ENCODE peak calls at places on chromosome 5, in ten cellular contexts. S is breast epithelium, U is PC-3, C is CD14-positive monocyte, L is WTC11, G is epithelial cell of esophagus, K is HCT116, X is A549, B is PC-9, T is AG04450. E is an unnamed sample.

GRCh38 chr5:172935096-172935495 is 24.1 kb upstream of the RPL26L1 start:
- DNase-seq in S (no peak), U (no peak), C (no peak), L (no peak), G (no peak), K (no peak), X (no peak), B (no peak), T (no peak), E (no peak)

GRCh38 chr5:16156152-16156551 is 23.4 kb downstream of the MARCHF11 start:
- DNase-seq in S (no peak), U (no peak), C (no peak), L (no peak), G (no peak), K (no peak), X (no peak), B (no peak), T (no peak), E (no peak)

GRCh38 chr5:139019880-139020279 is 144.7 kb upstream of the LRRTM2 start:
- DNase-seq in S (no peak), U (no peak), C (no peak), L (no peak), G (no peak), K (no peak), X (no peak), B (no peak), T (no peak), E (no peak)

GRCh38 chr5:103357636-103358035 is 99.1 kb downstream of the MACIR start:
- DNase-seq in S (no peak), U (no peak), C (no peak), L (no peak), G (no peak), K (no peak), X (no peak), B (no peak), T (no peak), E (no peak)

GRCh38 chr5:142597546-142598337 is 88.1 kb downstream of the FGF1 start:
- DNase-seq in S (no peak), U (peak; percentile 95), C (no peak), L (peak; percentile 35), G (peak; percentile 93), K (peak; percentile 74), X (peak; percentile 50), B (peak; percentile 79), T (peak; percentile 49), E (no peak)

GRCh38 chr5:38845555-38846378 is at the start of gene OSMR:
- DNase-seq in S (peak; percentile 92), U (peak; percentile 98), C (no peak), L (peak; percentile 69), G (peak; percentile 99), K (peak; percentile 78), X (peak; percentile 95), B (peak; percentile 92), T (peak; percentile 97), E (peak; percentile 96)

GRCh38 chr5:154118832-154119442 is 71.6 kb upstream of the GALNT10 start:
- DNase-seq in S (no peak), U (peak; percentile 83), C (no peak), L (no peak), G (peak; percentile 76), K (no peak), X (no peak), B (peak; percentile 83), T (no peak), E (no peak)

GRCh38 chr5:32107291-32107690 is 66.8 kb downstream of the GOLPH3 start:
- DNase-seq in S (no peak), U (no peak), C (no peak), L (no peak), G (no peak), K (no peak), X (no peak), B (no peak), T (no peak), E (no peak)

GRCh38 chr5:114450516-114450909 is 88.6 kb downstream of the KCNN2 start:
- DNase-seq in S (no peak), U (peak; percentile 33), C (no peak), L (no peak), G (no peak), K (no peak), X (peak; percentile 2), B (no peak), T (no peak), E (no peak)

GRCh38 chr5:173663810-173664526 is 47.5 kb upstream of the BOD1 start:
- DNase-seq in S (no peak), U (no peak), C (peak; percentile 82), L (no peak), G (no peak), K (no peak), X (no peak), B (no peak), T (no peak), E (no peak)

DNA sequence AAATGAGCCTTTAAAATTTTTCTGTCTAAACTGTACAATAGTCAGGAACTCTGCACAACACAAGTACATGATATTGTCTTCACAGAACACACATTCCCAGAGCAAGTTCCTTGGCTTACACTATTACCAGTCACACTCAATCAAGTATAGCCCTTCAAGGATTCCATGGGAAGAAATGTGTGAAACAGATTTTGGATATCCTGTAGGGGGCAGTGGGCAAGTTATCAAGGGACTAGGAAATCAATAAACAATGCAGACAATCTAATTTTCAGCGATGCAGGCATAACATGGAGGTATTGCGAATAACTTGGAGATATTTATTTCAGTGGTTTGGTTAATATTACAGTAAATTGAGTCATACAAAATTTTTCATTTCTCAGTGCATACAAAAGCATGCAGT is 1171.5 kb upstream of the NUDT12 start:
- DNase-seq in S (no peak), U (no peak), C (no peak), L (no peak), G (no peak), K (no peak), X (no peak), B (no peak), T (no peak), E (no peak)
- TF ChIP-seq CTCF in S (no peak), U (peak; percentile 49), C (no peak), L (no peak), G (no peak), K (peak; percentile 26), X (no peak), B (no peak), T (no peak), E (peak; percentile 31)

GRCh38 chr5:208449-209114 is 9.4 kb downstream of the CCDC127 start:
- DNase-seq in S (no peak), U (no peak), C (peak; percentile 25), L (no peak), G (no peak), K (no peak), X (no peak), B (no peak), T (no peak), E (peak; percentile 87)

GRCh38 chr5:219492-219891 is 1.4 kb downstream of the SDHA start:
- DNase-seq in S (no peak), U (peak; percentile 45), C (no peak), L (no peak), G (peak; percentile 44), K (no peak), X (no peak), B (no peak), T (no peak), E (no peak)

GRCh38 chr5:217860-218456 is at the start of the genes CCDC127 and SDHA:
- DNase-seq in S (peak; percentile 91), U (peak; percentile 95), C (peak; percentile 89), L (peak; percentile 97), G (peak; percentile 87), K (peak; percentile 75), X (peak; percentile 99), B (peak; percentile 86), T (peak; percentile 68), E (peak; percentile 97)

GRCh38 chr5:218457-219289 is 553 bp downstream of the SDHA start:
- DNase-seq in S (no peak), U (peak; percentile 32), C (no peak), L (peak; percentile 42), G (peak; percentile 34), K (no peak), X (no peak), B (peak; percentile 50), T (no peak), E (no peak)

DNA sequence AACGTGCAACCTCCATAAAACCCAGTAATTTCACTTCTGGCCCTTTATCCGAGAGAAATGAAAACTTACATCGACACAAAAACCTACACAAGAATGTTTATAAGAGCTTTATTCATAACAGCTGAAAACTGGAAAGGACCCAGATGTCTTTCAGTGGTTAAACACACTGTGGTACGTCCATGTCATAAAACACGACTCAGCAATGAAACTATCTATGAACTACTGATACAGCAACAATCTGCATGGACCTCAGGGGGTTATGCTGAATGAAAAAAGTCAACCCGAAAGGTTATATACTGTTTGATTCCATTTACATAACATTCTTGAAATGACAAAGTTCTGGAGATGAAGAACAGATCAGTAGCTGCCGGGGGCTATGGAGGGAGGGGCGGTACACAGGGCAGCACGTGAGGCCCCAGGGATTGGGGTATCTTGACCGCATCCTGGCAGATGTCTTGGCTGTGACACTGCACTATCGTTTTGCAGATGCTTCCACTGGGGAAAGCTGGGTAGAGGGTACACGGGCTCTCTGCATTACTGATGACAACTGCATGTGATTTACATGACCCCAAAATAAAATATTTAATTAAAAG is 4.1 kb downstream of the CCDC127 start:
- DNase-seq in S (no peak), U (no peak), C (no peak), L (no peak), G (no peak), K (no peak), X (no peak), B (no peak), T (no peak), E (no peak)
- TF ChIP-seq CTCF in S (no peak), U (no peak), C (no peak), L (no peak), G (no peak), K (no peak), X (no peak), B (no peak), T (no peak), E (no peak)

GRCh38 chr5:61408476-61409168 is 76.6 kb downstream of the ZSWIM6 start:
- DNase-seq in S (peak; percentile 99), U (peak; percentile 97), C (peak; percentile 100), L (peak; percentile 97), G (peak; percentile 100), K (peak; percentile 99), X (peak; percentile 97), B (peak; percentile 98), T (peak; percentile 99), E (peak; percentile 98)
- TF ChIP-seq CTCF in S (no peak), U (no peak), C (no peak), L (no peak), G (no peak), K (no peak), X (no peak), B (no peak), T (no peak), E (no peak)

DNA sequence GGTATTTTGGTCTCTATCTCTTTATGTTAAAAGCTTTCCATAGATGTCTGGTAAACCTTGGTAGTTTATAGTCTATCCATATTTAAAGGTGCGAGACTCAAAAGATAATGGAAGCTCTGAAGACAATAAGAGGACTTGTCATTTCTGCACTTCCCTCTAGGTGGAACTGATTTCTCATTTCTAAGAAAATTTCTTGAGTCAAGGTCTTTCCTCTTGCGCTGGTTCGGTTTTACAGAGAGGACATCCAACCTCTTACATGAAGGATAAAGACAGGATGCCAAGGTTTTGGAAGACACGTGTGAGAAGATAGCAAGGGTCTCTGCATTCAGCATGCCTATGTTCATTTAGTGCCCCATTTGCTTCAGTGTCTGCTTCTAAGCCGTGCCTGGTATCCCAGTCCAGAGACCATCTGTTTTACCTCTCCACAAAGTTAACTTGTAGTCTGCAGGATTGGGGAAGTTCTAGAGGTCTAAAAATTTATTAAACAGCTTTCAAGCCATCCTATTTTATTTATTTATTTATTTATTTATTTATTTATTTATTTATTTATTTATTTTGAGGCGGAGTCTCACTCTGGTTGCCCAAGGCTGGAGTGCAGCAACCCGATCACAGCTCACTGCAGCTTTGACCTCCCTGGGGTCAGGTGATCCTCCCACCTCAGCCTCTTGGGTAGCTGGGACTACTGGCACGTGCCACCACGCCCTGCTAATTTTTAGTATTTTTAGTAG is 41.6 kb downstream of the KIAA1191 start:
- DNase-seq in S (no peak), U (peak; percentile 34), C (no peak), L (no peak), G (peak; percentile 18), K (peak; percentile 10), X (peak; percentile 7), B (no peak), T (no peak), E (no peak)
- TF ChIP-seq CTCF in S (peak; percentile 14), U (peak; percentile 44), C (no peak), L (no peak), G (peak; percentile 28), K (no peak), X (peak; percentile 10), B (peak; percentile 36), T (peak; percentile 31), E (peak; percentile 57)

E was measured in chondrocyte.